ENCODE peak calls at places on chromosomes 3 and 15, in seven cellular contexts. R is NCI-H1417; E is adipocyte; D is RKO; T is stimulated activated CD4-positive, alpha-beta T cell treated with anti-CD3 and anti-CD28 coated beads, Interleukin-1b, Interleukin-23, amount 100 ng/mL, for 1 hour; H is 8988T; Q is tibial artery. J is an unnamed sample.

GRCh38 chr15:60473135-60473534 is 5.8 kb downstream of the ICE2 start:
- DNase-seq in R (no peak), E (no peak), D (no peak), T (no peak), H (no peak), Q (no peak), J (no peak)

GRCh38 chr15:31390029-31390428 is 63.4 kb downstream of the KLF13 start:
- DNase-seq in R (no peak), E (no peak), D (no peak), T (no peak), H (no peak), Q (no peak), J (no peak)

GRCh38 chr3:55583475-55583874 is 96.4 kb upstream of the WNT5A start:
- DNase-seq in R (no peak), E (no peak), D (no peak), T (no peak), H (no peak), Q (no peak), J (no peak)

GRCh38 chr3:129614927-129615363 is 8.5 kb upstream of the PLXND1 start:
- DNase-seq in R (no peak), E (no peak), D (no peak), T (no peak), H (no peak), Q (peak), J (peak)

GRCh38 chr3:107432013-107432515 is 54.8 kb downstream of the CCDC54 start:
- DNase-seq in R (peak), E (peak), D (peak), T (no peak), H (peak), Q (no peak), J (peak)

GRCh38 chr15:69595009-69595825 is 142.6 kb downstream of the RPLP1 start:
- DNase-seq in R (peak), E (no peak), D (no peak), T (no peak), H (no peak), Q (peak), J (peak)

GRCh38 chr15:25727116-25727515 is 136.0 kb downstream of the ATP10A start:
- DNase-seq in R (no peak), E (no peak), D (no peak), T (no peak), H (no peak), Q (peak), J (no peak)

GRCh38 chr15:23860290-23860751 is 173.2 kb upstream of the NDN start:
- DNase-seq in R (no peak), E (no peak), D (no peak), T (no peak), H (no peak), Q (no peak), J (no peak)

GRCh38 chr3:852033-852432 is 240.8 kb upstream of the CNTN6 start:
- DNase-seq in R (no peak), E (no peak), D (peak), T (no peak), H (no peak), Q (no peak), J (no peak)

GRCh38 chr3:55676643-55677042 is 189.5 kb upstream of the WNT5A start:
- DNase-seq in R (no peak), E (no peak), D (no peak), T (no peak), H (no peak), Q (no peak), J (no peak)

GRCh38 chr3:148450819-148451218 is 246.9 kb upstream of the AGTR1 start:
- DNase-seq in R (no peak), E (no peak), D (no peak), T (no peak), H (no peak), Q (no peak), J (no peak)

GRCh38 chr3:29144807-29145206 is 136.1 kb upstream of the RBMS3 start:
- DNase-seq in R (no peak), E (peak), D (no peak), T (no peak), H (no peak), Q (no peak), J (peak)

GRCh38 chr3:13192471-13193213 is 119.4 kb upstream of the IQSEC1 start:
- DNase-seq in R (no peak), E (peak), D (peak), T (no peak), H (peak), Q (no peak), J (no peak)

GRCh38 chr3:73499787-73500186 is 125.0 kb downstream of the PDZRN3 start:
- DNase-seq in R (no peak), E (no peak), D (no peak), T (no peak), H (no peak), Q (no peak), J (no peak)

GRCh38 chr3:54899273-54899672 is 28.6 kb downstream of the LRTM1 start:
- DNase-seq in R (peak), E (no peak), D (no peak), T (no peak), H (no peak), Q (no peak), J (no peak)

GRCh38 chr3:135918600-135918999 is 46.9 kb upstream of the PPP2R3A start:
- DNase-seq in R (no peak), E (peak), D (peak), T (no peak), H (no peak), Q (no peak), J (no peak)

GRCh38 chr3:153291052-153291689 is 129.1 kb downstream of the RAP2B start:
- DNase-seq in R (peak), E (peak), D (peak), T (no peak), H (no peak), Q (no peak), J (no peak)

GRCh38 chr3:134313839-134314587 is 60.2 kb downstream of the AMOTL2 start:
- DNase-seq in R (no peak), E (no peak), D (no peak), T (no peak), H (no peak), Q (no peak), J (no peak)

GRCh38 chr3:56862352-56863062 is 60.8 kb upstream of the ARHGEF3 start:
- DNase-seq in R (no peak), E (peak), D (peak), T (no peak), H (no peak), Q (no peak), J (no peak)

GRCh38 chr3:58063424-58063823 is 55.2 kb downstream of the FLNB start:
- DNase-seq in R (no peak), E (peak), D (peak), T (no peak), H (no peak), Q (no peak), J (peak)

GRCh38 chr3:65721386-65721785 is 317.3 kb downstream of the MAGI1 start:
- DNase-seq in R (no peak), E (no peak), D (no peak), T (no peak), H (no peak), Q (no peak), J (no peak)

GRCh38 chr3:159273608-159274007 is 471.8 kb downstream of the MFSD1 start:
- DNase-seq in R (no peak), E (peak), D (peak), T (no peak), H (no peak), Q (no peak), J (peak)

GRCh38 chr3:51110586-51110985 is 274.5 kb upstream of the MANF start:
- DNase-seq in R (no peak), E (no peak), D (no peak), T (no peak), H (no peak), Q (no peak), J (no peak)

GRCh38 chr15:92009162-92009561 is 155.7 kb downstream of the SLCO3A1 start:
- DNase-seq in R (no peak), E (no peak), D (no peak), T (no peak), H (no peak), Q (no peak), J (no peak)